ENCODE peak calls at places on chromosomes 5 and 9, in four cellular contexts. N is spleen, B is fibroblast of the aortic adventitia, Q is type B pancreatic cell. W is an unnamed sample.
A peak's percentile ranks its signal among the peaks of the same experiment; 100 is the strongest.

GRCh38 chr9:129685220-129685932 is 19.9 kb downstream of the PRRX2 start:
- DNase-seq in N (no peak), B (peak; percentile 61), Q (no peak), W (no peak)

GRCh38 chr5:123610665-123611406 is 98.9 kb downstream of the CSNK1G3 start:
- DNase-seq in N (no peak), B (peak; percentile 87), Q (no peak), W (no peak)

GRCh38 chr5:10601246-10602030 is 37.6 kb downstream of the ANKRD33B start:
- DNase-seq in N (no peak), B (peak; percentile 97), Q (peak; percentile 77), W (peak; percentile 53)

GRCh38 chr5:55650391-55650790 is 61.7 kb downstream of the SLC38A9 start:
- DNase-seq in N (no peak), B (peak; percentile 89), Q (no peak), W (no peak)

GRCh38 chr9:18982246-18982589 is 50.8 kb downstream of the SAXO1 start:
- DNase-seq in N (no peak), B (no peak), Q (no peak), W (no peak)

GRCh38 chr5:132780577-132780976 is 3.5 kb upstream of the SEPTIN8 start:
- DNase-seq in N (no peak), B (no peak), Q (no peak), W (no peak)

GRCh38 chr9:90274725-90275124 is 367.9 kb downstream of the DIRAS2 start:
- DNase-seq in N (no peak), B (no peak), Q (no peak), W (no peak)

GRCh38 chr9:136740971-136741884 is 1.5 kb downstream of the LCN10 start:
- DNase-seq in N (no peak), B (peak; percentile 28), Q (no peak), W (no peak)

GRCh38 chr5:117455236-117456233 is 880.9 kb upstream of the SEMA6A start:
- DNase-seq in N (peak; percentile 73), B (no peak), Q (no peak), W (no peak)

GRCh38 chr5:2515180-2515809 is 236.2 kb downstream of the IRX2 start:
- DNase-seq in N (no peak), B (no peak), Q (peak; percentile 45), W (no peak)

GRCh38 chr5:89996892-89997291 is 412.7 kb downstream of the CETN3 start:
- DNase-seq in N (no peak), B (no peak), Q (no peak), W (no peak)

GRCh38 chr9:69204869-69205268 is 30.8 kb downstream of the TJP2 start:
- DNase-seq in N (no peak), B (peak; percentile 89), Q (no peak), W (no peak)

GRCh38 chr5:102453716-102454115 is 45.1 kb downstream of the SLCO6A1 start:
- DNase-seq in N (no peak), B (peak; percentile 3), Q (no peak), W (no peak)

GRCh38 chr9:77848897-77849296 is 182.7 kb downstream of the GNAQ start:
- DNase-seq in N (no peak), B (peak; percentile 88), Q (no peak), W (no peak)

GRCh38 chr9:6367128-6367741 is 39.1 kb downstream of the TPD52L3 start:
- DNase-seq in N (no peak), B (peak; percentile 85), Q (no peak), W (no peak)

GRCh38 chr5:143154495-143155375 is 248.8 kb downstream of the NR3C1 start:
- DNase-seq in N (no peak), B (peak; percentile 87), Q (no peak), W (no peak)

GRCh38 chr5:88279584-88279983 is 10.9 kb upstream of the TMEM161B start:
- DNase-seq in N (no peak), B (no peak), Q (no peak), W (no peak)

GRCh38 chr9:105126233-105126632 is 118.2 kb upstream of the SLC44A1 start:
- DNase-seq in N (no peak), B (no peak), Q (no peak), W (no peak)

GRCh38 chr5:59198832-59199231 is 616.0 kb downstream of the RAB3C start:
- DNase-seq in N (no peak), B (no peak), Q (no peak), W (no peak)

GRCh38 chr9:77968506-77968905 is 63.1 kb downstream of the GNAQ start:
- DNase-seq in N (no peak), B (no peak), Q (no peak), W (no peak)

GRCh38 chr9:112273826-112274225 is 59.6 kb downstream of the PTBP3 start:
- DNase-seq in N (no peak), B (peak; percentile 5), Q (no peak), W (no peak)

GRCh38 chr9:131277673-131278420 is 1.5 kb upstream of the FAM78A start:
- DNase-seq in N (peak; percentile 93), B (peak; percentile 74), Q (no peak), W (no peak)

GRCh38 chr5:129460951-129461815 is 1.1 kb downstream of the ADAMTS19 start:
- DNase-seq in N (peak; percentile 74), B (peak; percentile 1), Q (peak; percentile 79), W (no peak)

GRCh38 chr5:41794478-41794877 is 75.7 kb downstream of the OXCT1 start:
- DNase-seq in N (no peak), B (peak; percentile 98), Q (no peak), W (no peak)

GRCh38 chr9:16653491-16654407 is 216.7 kb downstream of the BNC2 start:
- DNase-seq in N (no peak), B (peak; percentile 42), Q (no peak), W (no peak)

GRCh38 chr5:146642410-146642809 is 126.4 kb upstream of the GPR151 start:
- DNase-seq in N (no peak), B (no peak), Q (no peak), W (no peak)

GRCh38 chr5:147688965-147689364 is 93.6 kb downstream of the JAKMIP2 start:
- DNase-seq in N (no peak), B (peak; percentile 27), Q (no peak), W (no peak)

GRCh38 chr5:1735320-1735970 is 64.2 kb downstream of the MRPL36 start:
- DNase-seq in N (no peak), B (no peak), Q (no peak), W (no peak)

GRCh38 chr9:88712484-88712883 is 177.5 kb downstream of the NXNL2 start:
- DNase-seq in N (no peak), B (no peak), Q (no peak), W (no peak)

GRCh38 chr5:149387982-149388381 is 8.9 kb upstream of the IL17B start:
- DNase-seq in N (no peak), B (peak; percentile 81), Q (no peak), W (no peak)

GRCh38 chr5:60633336-60633735 is 66.6 kb downstream of the DEPDC1B start:
- DNase-seq in N (no peak), B (peak; percentile 96), Q (no peak), W (no peak)

GRCh38 chr9:107422189-107422802 is 67.3 kb downstream of the KLF4 start:
- DNase-seq in N (peak; percentile 78), B (peak; percentile 73), Q (peak; percentile 76), W (peak; percentile 32)

GRCh38 chr5:96718635-96719077 is 56.5 kb downstream of the CAST start:
- DNase-seq in N (no peak), B (no peak), Q (no peak), W (peak; percentile 86)

GRCh38 chr5:78785454-78785853 is 136.9 kb upstream of the LHFPL2 start:
- DNase-seq in N (no peak), B (no peak), Q (no peak), W (no peak)

GRCh38 chr5:78783434-78784130 is 135.0 kb upstream of the LHFPL2 start:
- DNase-seq in N (no peak), B (peak; percentile 39), Q (no peak), W (no peak)

GRCh38 chr5:78781611-78782356 is 133.2 kb upstream of the LHFPL2 start:
- DNase-seq in N (no peak), B (no peak), Q (no peak), W (no peak)

GRCh38 chr5:78779771-78780616 is 131.4 kb upstream of the LHFPL2 start:
- DNase-seq in N (no peak), B (peak; percentile 98), Q (no peak), W (no peak)

GRCh38 chr5:78782728-78783127 is 134.2 kb upstream of the LHFPL2 start:
- DNase-seq in N (no peak), B (no peak), Q (no peak), W (no peak)
- TF ChIP-seq CTCF in N (no peak), B (no peak), Q (no peak), W (no peak)

GRCh38 chr5:15290953-15291352 is 209.0 kb upstream of the FBXL7 start:
- DNase-seq in N (no peak), B (no peak), Q (no peak), W (no peak)
- TF ChIP-seq CTCF in N (no peak), B (no peak), Q (no peak), W (no peak)

GRCh38 chr9:119368179-119368578 is 1.1 kb downstream of the BRINP1 start:
- DNase-seq in N (no peak), B (no peak), Q (no peak), W (no peak)

GRCh38 chr9:119368681-119369581 is at the start of gene BRINP1:
- DNase-seq in N (no peak), B (peak; percentile 1), Q (peak; percentile 82), W (no peak)

GRCh38 chr9:119366909-119367690 is 2.1 kb downstream of the BRINP1 start:
- DNase-seq in N (no peak), B (no peak), Q (no peak), W (no peak)

GRCh38 chr9:119369670-119370366 is 583 bp upstream of the BRINP1 start:
- DNase-seq in N (no peak), B (no peak), Q (no peak), W (no peak)

DNA sequence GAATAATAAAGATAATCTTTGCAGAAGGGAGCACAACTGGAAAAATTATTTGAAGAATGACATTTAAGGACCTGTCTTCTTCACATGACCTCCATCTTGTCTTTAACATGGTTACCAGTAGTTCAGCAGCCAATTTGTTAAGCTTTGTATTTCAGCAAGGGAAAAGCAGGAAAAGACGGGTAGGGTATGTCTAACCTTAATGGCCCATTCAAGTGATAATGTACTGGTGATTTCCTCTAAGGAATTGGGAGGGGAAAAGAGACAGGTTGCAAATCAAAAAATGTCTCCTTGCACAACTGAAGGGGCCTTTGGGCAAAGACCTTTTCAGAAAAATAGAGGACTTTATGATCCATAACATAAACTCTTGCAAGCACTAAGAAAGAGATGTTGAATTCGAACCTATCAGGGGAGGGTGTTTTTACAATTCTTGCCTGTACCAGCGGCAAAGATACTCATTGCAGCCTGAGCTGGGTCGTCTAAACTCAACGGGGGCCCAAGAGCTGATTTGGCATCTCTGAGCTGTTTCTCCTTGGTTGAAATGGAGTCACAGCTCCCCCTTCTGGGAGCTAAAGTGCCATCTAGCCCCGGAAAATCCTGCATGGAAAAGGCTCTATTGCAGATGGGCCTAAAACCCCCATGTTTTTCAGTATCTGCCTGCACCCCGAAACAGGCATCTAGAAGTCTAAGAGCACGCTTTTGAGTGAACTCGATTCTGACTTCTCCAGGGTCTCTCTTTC is 3.8 kb downstream of the BRINP1 start:
- DNase-seq in N (no peak), B (peak; percentile 16), Q (no peak), W (no peak)
- TF ChIP-seq CTCF in N (no peak), B (peak; percentile 47), Q (peak; percentile 88), W (no peak)

DNA sequence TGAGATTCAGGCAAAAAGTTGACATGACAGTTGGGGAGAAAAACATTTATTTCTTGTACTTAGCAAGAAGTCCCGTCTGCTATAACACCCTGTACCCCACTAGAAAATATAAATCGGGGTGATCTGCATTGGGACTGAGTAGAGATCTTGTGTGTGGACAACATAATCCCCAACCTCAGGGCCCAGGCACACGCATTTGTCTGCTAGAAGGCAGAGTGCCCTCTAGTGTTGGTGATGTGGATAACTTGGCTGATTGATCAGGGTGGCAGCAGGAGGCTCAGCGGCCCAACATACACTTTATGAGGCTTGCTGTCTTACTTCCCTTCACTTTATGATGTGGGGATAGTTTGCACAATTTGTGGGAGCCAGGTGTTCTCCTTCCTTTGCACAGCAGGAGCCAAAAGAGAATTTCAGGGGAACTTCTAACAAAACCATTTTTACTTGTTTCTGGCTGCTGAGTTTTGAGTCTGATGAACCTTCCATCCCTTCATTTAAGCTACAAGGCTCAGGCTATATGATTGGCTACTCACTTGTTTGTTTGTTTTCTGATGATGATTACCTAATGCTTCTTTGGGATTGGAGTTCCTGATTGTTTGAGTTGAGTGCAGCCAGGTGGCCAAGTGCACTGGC is 263.2 kb downstream of the DMAC1 start:
- DNase-seq in N (no peak), B (peak; percentile 51), Q (no peak), W (no peak)
- TF ChIP-seq CTCF in N (no peak), B (peak; percentile 66), Q (peak; percentile 77), W (no peak)

W was measured in omental fat pad.